ENCODE peak calls at places on chromosomes 2 and 18, in nine cellular contexts. X is brain microvascular endothelial cell, Z is GM23248, V is suprapubic skin, W is AG09309, J is RWPE2, Y is cardiac fibroblast, N is cardiac muscle cell, I is upper lobe of left lung. C is an unnamed sample.

GRCh38 chr2:157761520-157761919 is 114.6 kb downstream of the ACVR1 start:
- DNase-seq in X (no peak), Z (peak; percentile 40), V (no peak), W (no peak), J (no peak), Y (no peak), N (peak; percentile 21), I (no peak), C (no peak)

GRCh38 chr2:241191101-241191500 is 2.6 kb downstream of the ANO7 start:
- DNase-seq in X (no peak), Z (no peak), V (no peak), W (no peak), J (peak; percentile 44), Y (no peak), N (no peak), I (no peak), C (no peak)

GRCh38 chr2:161102770-161103450 is 57.3 kb upstream of the TANK start:
- DNase-seq in X (no peak), Z (peak; percentile 7), V (no peak), W (no peak), J (no peak), Y (peak; percentile 47), N (peak; percentile 40), I (no peak), C (no peak)

GRCh38 chr2:197813093-197813787 is 8.8 kb downstream of the PLCL1 start:
- DNase-seq in X (peak; percentile 29), Z (peak; percentile 79), V (no peak), W (no peak), J (no peak), Y (peak; percentile 52), N (peak; percentile 62), I (no peak), C (no peak)

GRCh38 chr2:66509326-66509811 is 74.4 kb downstream of the MEIS1 start:
- DNase-seq in X (no peak), Z (peak; percentile 40), V (no peak), W (no peak), J (no peak), Y (peak; percentile 52), N (peak; percentile 32), I (no peak), C (no peak)

GRCh38 chr2:162732946-162733698 is 105.4 kb downstream of the KCNH7 start:
- DNase-seq in X (no peak), Z (no peak), V (no peak), W (no peak), J (no peak), Y (no peak), N (no peak), I (no peak), C (no peak)

GRCh38 chr2:47069628-47070154 is 85.4 kb downstream of the STPG4 start:
- DNase-seq in X (no peak), Z (peak; percentile 53), V (peak; percentile 87), W (peak; percentile 75), J (peak; percentile 87), Y (peak; percentile 83), N (peak; percentile 78), I (peak; percentile 86), C (no peak)

GRCh38 chr2:208373460-208374089 is 33.0 kb upstream of the PTH2R start:
- DNase-seq in X (peak; percentile 53), Z (peak; percentile 58), V (no peak), W (no peak), J (no peak), Y (peak; percentile 74), N (peak; percentile 72), I (no peak), C (no peak)

GRCh38 chr18:28767201-28767600 is 590.3 kb upstream of the CDH2 start:
- DNase-seq in X (no peak), Z (peak; percentile 48), V (no peak), W (no peak), J (no peak), Y (peak; percentile 28), N (no peak), I (no peak), C (no peak)

GRCh38 chr2:191270303-191271178 is 25.3 kb downstream of the MYO1B start:
- DNase-seq in X (no peak), Z (peak; percentile 14), V (no peak), W (no peak), J (no peak), Y (peak; percentile 6), N (no peak), I (no peak), C (no peak)

GRCh38 chr2:129178356-129178755 is 801.1 kb upstream of the RAB6C start:
- DNase-seq in X (no peak), Z (peak; percentile 59), V (no peak), W (no peak), J (peak; percentile 54), Y (peak; percentile 75), N (peak; percentile 83), I (no peak), C (no peak)

GRCh38 chr18:35610089-35610488 is 28.5 kb downstream of the GALNT1 start:
- DNase-seq in X (no peak), Z (no peak), V (no peak), W (no peak), J (no peak), Y (no peak), N (no peak), I (no peak), C (no peak)

GRCh38 chr2:63669596-63669995 is 80.8 kb downstream of the MDH1 start:
- DNase-seq in X (no peak), Z (no peak), V (no peak), W (no peak), J (no peak), Y (no peak), N (no peak), I (no peak), C (no peak)

GRCh38 chr18:74976331-74976909 is 232.5 kb downstream of the PTGR3 start:
- DNase-seq in X (no peak), Z (no peak), V (no peak), W (no peak), J (no peak), Y (no peak), N (no peak), I (no peak), C (no peak)

GRCh38 chr2:17571681-17572080 is 31.2 kb downstream of the VSNL1 start:
- DNase-seq in X (no peak), Z (no peak), V (no peak), W (no peak), J (no peak), Y (no peak), N (no peak), I (no peak), C (no peak)

GRCh38 chr2:176709541-176709951 is 440.3 kb downstream of the MTX2 start:
- DNase-seq in X (peak; percentile 4), Z (peak; percentile 65), V (peak; percentile 76), W (no peak), J (no peak), Y (peak; percentile 80), N (peak; percentile 67), I (no peak), C (peak; percentile 39)

GRCh38 chr2:127893494-127893893 is 7.7 kb upstream of the AMMECR1L start:
- DNase-seq in X (no peak), Z (no peak), V (no peak), W (no peak), J (no peak), Y (no peak), N (no peak), I (no peak), C (no peak)

GRCh38 chr18:48428494-48429177 is 19.5 kb upstream of the ZBTB7C start:
- DNase-seq in X (no peak), Z (no peak), V (no peak), W (no peak), J (no peak), Y (no peak), N (no peak), I (no peak), C (peak; percentile 60)

GRCh38 chr2:105798595-105798994 is 53.9 kb downstream of the NCK2 start:
- DNase-seq in X (no peak), Z (no peak), V (no peak), W (no peak), J (no peak), Y (no peak), N (no peak), I (no peak), C (no peak)

GRCh38 chr18:9987931-9988330 is 74.1 kb downstream of the VAPA start:
- DNase-seq in X (no peak), Z (no peak), V (no peak), W (no peak), J (no peak), Y (no peak), N (no peak), I (no peak), C (no peak)

GRCh38 chr2:234544659-234545611 is 48.1 kb upstream of the ARL4C start:
- DNase-seq in X (peak; percentile 43), Z (peak; percentile 76), V (peak; percentile 82), W (no peak), J (no peak), Y (peak; percentile 59), N (peak; percentile 71), I (peak; percentile 40), C (no peak)
- H3K4me3 ChIP-seq in X (no peak overlapping the region), Z (no peak overlapping the region), V (no peak overlapping the region), W (no peak overlapping the region), J (no peak overlapping the region), Y (no peak overlapping the region), N (no peak overlapping the region), I (no peak overlapping the region), C (no peak overlapping the region)

GRCh38 chr2:9778471-9779402 is 64.5 kb upstream of the TAF1B start:
- DNase-seq in X (no peak), Z (peak; percentile 64), V (peak; percentile 63), W (no peak), J (no peak), Y (no peak), N (no peak), I (no peak), C (no peak)
- H3K4me3 ChIP-seq in X (no peak overlapping the region), Z (no peak overlapping the region), V (no peak overlapping the region), W (no peak overlapping the region), J (no peak overlapping the region), Y (no peak overlapping the region), N (no peak overlapping the region), I (no peak overlapping the region), C (no peak overlapping the region)

DNA sequence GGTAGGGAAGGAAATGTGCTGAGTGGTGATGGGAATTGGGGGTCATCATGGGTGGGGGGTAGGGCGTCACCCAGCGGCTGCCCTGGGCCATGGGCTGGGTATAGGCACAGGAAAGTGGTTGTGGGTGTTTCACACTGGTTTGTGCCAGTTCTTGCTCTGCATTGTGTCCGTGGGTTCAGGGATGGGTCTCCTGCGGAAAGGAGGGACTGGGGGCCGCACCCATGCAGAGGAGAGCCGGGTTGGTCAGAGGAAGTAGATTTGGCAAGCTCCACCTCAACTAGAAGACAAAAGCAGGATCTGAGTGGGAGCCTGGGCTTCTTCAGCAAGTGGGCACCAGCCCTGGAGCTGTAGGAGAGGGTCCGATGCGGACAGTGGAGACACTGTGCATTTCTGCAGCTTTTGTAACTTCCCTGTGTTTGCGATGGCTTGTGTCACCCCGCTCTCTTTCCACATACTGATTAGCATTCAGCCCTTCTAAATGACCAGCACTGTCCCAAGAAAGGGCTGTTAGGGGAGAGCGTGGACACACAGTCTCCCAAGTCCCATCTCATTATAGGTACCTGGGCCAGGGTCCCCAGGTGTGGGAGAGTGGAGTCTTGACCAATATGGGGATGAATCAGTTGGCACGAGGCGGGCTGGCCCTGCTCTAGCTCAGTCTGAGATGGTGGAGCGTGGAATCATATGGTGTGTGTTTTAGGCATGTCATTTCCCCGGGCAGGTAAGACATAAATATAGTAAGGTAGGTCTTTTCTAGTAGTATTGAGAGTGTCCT is 67.2 kb downstream of the LRRFIP1 start:
- DNase-seq in X (no peak), Z (no peak), V (peak; percentile 70), W (no peak), J (no peak), Y (no peak), N (no peak), I (peak; percentile 65), C (no peak)
- H3K4me3 ChIP-seq in X (no peak overlapping the region), Z (peak overlapping the region; percentile 84), V (peak overlapping the region; percentile 94), W (no peak overlapping the region), J (peak overlapping the region; percentile 86), Y (no peak overlapping the region), N (no peak overlapping the region), I (peak overlapping the region; percentile 73), C (no peak overlapping the region)

GRCh38 chr2:216626168-216626874 is 6.9 kb upstream of the IGFBP2 start:
- DNase-seq in X (no peak), Z (no peak), V (no peak), W (no peak), J (no peak), Y (no peak), N (no peak), I (no peak), C (no peak)
- H3K4me3 ChIP-seq in X (no peak overlapping the region), Z (no peak overlapping the region), V (no peak overlapping the region), W (no peak overlapping the region), J (no peak overlapping the region), Y (no peak overlapping the region), N (no peak overlapping the region), I (no peak overlapping the region), C (no peak overlapping the region)

C was measured in skeletal muscle cell.